ENCODE peak calls at places on chromosomes 3 and 15, in ten cellular contexts. H is GM23248, N is colonic mucosa, B is lung, Q is GM12878, G is BE2C, M is cardiac muscle cell, X is A549, A is Peyer's patch, R is fibroblast of lung. K is an unnamed sample.
A peak's percentile ranks its signal among the peaks of the same experiment; 100 is the strongest.

GRCh38 chr3:141233457-141234161 is 2.0 kb downstream of the PXYLP1 start:
- DNase-seq in Q (no peak), N (no peak), X (no peak), R (no peak), H (no peak), G (peak; percentile 62), M (no peak), B (no peak), A (no peak), K (no peak)

GRCh38 chr3:195895078-195895899 is 13.1 kb downstream of the TNK2 start:
- DNase-seq in X (peak; percentile 73), H (peak; percentile 79), G (peak; percentile 78), B (no peak), R (peak; percentile 25), M (peak; percentile 60), Q (no peak), N (peak; percentile 64), A (peak; percentile 78), K (no peak)

GRCh38 chr3:120681018-120681417 is 1.0 kb downstream of the HGD start:
- DNase-seq in G (no peak), R (no peak), H (no peak), B (no peak), A (no peak), Q (no peak), M (no peak), X (no peak), N (no peak), K (no peak)

GRCh38 chr3:143363276-143363675 is 243.7 kb downstream of the CHST2 start:
- DNase-seq in R (peak; percentile 25), M (no peak), B (no peak), X (no peak), H (no peak), G (no peak), Q (no peak), N (no peak), A (no peak), K (no peak)

GRCh38 chr15:75235760-75236729 is 22.1 kb upstream of the GOLGA6C start:
- DNase-seq in Q (no peak), N (no peak), A (no peak), X (no peak), G (no peak), B (no peak), M (no peak), R (no peak), H (no peak), K (no peak)

GRCh38 chr3:55570361-55570760 is 83.3 kb upstream of the WNT5A start:
- DNase-seq in N (no peak), Q (no peak), R (no peak), B (no peak), A (no peak), G (no peak), M (no peak), X (no peak), H (no peak), K (no peak)

GRCh38 chr3:167882057-167882667 is 146.6 kb downstream of the SERPINI1 start:
- DNase-seq in G (no peak), M (peak; percentile 59), R (peak; percentile 79), N (no peak), B (no peak), A (no peak), H (peak; percentile 77), X (peak; percentile 57), Q (no peak), K (no peak)

GRCh38 chr15:99732711-99733267 is 448 bp downstream of the LYSMD4 start:
- DNase-seq in N (peak; percentile 48), M (peak; percentile 40), Q (no peak), X (no peak), R (no peak), B (no peak), G (no peak), H (no peak), A (no peak), K (no peak)

GRCh38 chr3:107704477-107704876 is 181.7 kb downstream of the BBX start:
- DNase-seq in N (no peak), G (no peak), B (no peak), H (peak; percentile 58), A (no peak), R (peak; percentile 21), M (no peak), X (no peak), Q (no peak), K (no peak)

GRCh38 chr3:23004971-23005370 is 198.2 kb upstream of the UBE2E2 start:
- DNase-seq in R (peak; percentile 73), B (no peak), X (peak; percentile 61), G (no peak), M (no peak), N (no peak), A (no peak), Q (no peak), H (peak; percentile 82), K (no peak)

DNA sequence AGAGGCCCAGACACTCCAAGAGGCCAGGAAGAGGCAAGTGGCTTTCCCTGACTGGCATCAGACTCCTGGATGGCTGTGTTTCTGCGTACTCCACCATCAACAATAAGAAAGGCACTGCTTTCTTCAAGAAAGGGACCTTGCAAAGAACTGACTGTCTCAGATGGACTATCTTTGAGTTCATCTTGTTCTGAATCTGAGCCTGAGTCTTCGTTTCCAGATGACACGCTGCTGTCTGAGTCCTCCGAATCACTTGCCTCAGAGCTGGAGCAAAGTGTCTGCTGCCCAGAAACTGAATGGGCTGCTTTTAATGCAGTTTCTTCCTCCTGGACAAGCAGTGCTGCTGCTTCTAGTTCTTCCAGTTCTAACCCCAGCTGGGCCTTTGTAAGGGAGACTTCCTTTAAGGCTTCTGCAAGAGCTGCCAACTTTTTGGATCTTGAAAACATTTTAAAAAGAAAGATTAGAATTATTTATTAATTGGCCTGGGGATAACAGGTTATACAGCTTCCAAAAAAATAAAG is 97.8 kb downstream of the SHQ1 start:
- DNase-seq in G (no peak), X (no peak), Q (no peak), B (no peak), N (no peak), H (no peak), R (no peak), M (no peak), A (no peak), K (no peak)
- H3K4me1 ChIP-seq in G (no peaks in the 10 kb centered on the region), X (peaks cover 9% of the 10 kb centered on the region), Q (no peaks in the 10 kb centered on the region), B (no peaks in the 10 kb centered on the region), N (no peaks in the 10 kb centered on the region), H (no peaks in the 10 kb centered on the region), R (no peaks in the 10 kb centered on the region), M (peaks cover 11% of the 10 kb centered on the region), A (no peaks in the 10 kb centered on the region), K (no peaks in the 10 kb centered on the region)

DNA sequence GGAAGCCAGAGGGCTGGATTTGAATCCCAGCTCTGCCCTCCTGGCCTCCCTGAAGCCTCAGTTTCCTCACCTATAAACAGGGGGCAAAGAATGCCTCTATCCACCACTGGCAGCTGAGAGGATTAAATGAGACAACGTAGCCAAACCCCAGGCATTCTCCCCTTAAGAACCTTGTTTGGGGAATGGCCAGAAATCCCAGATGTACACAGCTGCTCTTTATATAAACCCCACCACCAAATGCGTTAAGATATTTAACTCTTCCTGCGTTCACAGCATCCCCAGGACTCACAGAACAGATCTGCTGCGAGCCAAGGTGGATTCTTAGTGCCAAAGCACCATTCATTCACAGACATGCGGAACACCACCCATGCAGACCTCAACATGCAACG is 5.3 kb downstream of the TLE3 start:
- DNase-seq in G (no peak), R (peak; percentile 88), M (no peak), B (no peak), A (no peak), H (no peak), X (no peak), Q (no peak), N (no peak), K (no peak)
- H3K4me1 ChIP-seq in G (peaks cover 35% of the 10 kb centered on the region), R (peaks cover 19% of the 10 kb centered on the region), M (peaks cover 37% of the 10 kb centered on the region), B (peaks cover 29% of the 10 kb centered on the region), A (peaks cover 8% of the 10 kb centered on the region), H (peaks cover 35% of the 10 kb centered on the region), X (peaks cover 10% of the 10 kb centered on the region), Q (peaks cover 15% of the 10 kb centered on the region), N (peaks cover 37% of the 10 kb centered on the region), K (peaks cover 69% of the 10 kb centered on the region)

DNA sequence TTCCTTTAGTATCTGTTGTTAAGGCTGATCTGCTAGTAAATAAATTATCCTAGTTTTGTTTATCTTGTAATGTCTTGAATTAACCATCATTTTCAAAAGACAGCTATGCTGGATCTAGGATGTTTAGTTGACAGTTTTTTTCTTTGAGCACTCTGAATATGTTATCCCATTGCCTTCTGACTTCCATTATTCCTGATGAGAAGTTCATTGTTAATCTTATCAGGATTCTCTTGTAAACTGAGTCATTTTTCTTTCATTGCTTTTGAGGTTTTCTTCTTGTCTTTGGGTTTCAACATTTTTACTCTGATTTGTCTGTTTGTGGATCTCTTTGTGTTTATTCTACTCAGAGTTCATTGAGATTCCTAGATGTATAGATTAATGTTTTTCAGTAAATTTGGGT is 157.7 kb downstream of the WNT7A start:
- DNase-seq in B (no peak), X (no peak), R (no peak), Q (no peak), G (no peak), A (no peak), M (no peak), N (no peak), H (no peak), K (no peak)
- H3K4me1 ChIP-seq in B (no peaks in the 10 kb centered on the region), X (no peaks in the 10 kb centered on the region), R (no peaks in the 10 kb centered on the region), Q (no peaks in the 10 kb centered on the region), G (no peaks in the 10 kb centered on the region), A (no peaks in the 10 kb centered on the region), M (no peaks in the 10 kb centered on the region), N (no peaks in the 10 kb centered on the region), H (no peaks in the 10 kb centered on the region), K (no peaks in the 10 kb centered on the region)

GRCh38 chr15:77983091-77983707 is 94.3 kb downstream of the TBC1D2B start:
- DNase-seq in H (no peak), Q (no peak), A (no peak), B (no peak), N (no peak), G (no peak), R (no peak), M (no peak), X (no peak), K (no peak)
- H3K4me1 ChIP-seq in H (no peaks in the 10 kb centered on the region), Q (no peaks in the 10 kb centered on the region), A (no peaks in the 10 kb centered on the region), B (no peaks in the 10 kb centered on the region), N (no peaks in the 10 kb centered on the region), G (peaks cover 10% of the 10 kb centered on the region), R (no peaks in the 10 kb centered on the region), M (no peaks in the 10 kb centered on the region), X (no peaks in the 10 kb centered on the region), K (no peaks in the 10 kb centered on the region)

GRCh38 chr3:44960387-44961026 is 15.5 kb downstream of the ZDHHC3 start:
- DNase-seq in B (no peak), H (peak; percentile 46), X (no peak), A (no peak), G (no peak), N (no peak), Q (no peak), M (no peak), R (peak; percentile 18), K (no peak)
- H3K4me1 ChIP-seq in B (peaks cover 14% of the 10 kb centered on the region), H (no peaks in the 10 kb centered on the region), X (no peaks in the 10 kb centered on the region), A (no peaks in the 10 kb centered on the region), G (no peaks in the 10 kb centered on the region), N (no peaks in the 10 kb centered on the region), Q (peaks cover 16% of the 10 kb centered on the region), M (peaks cover 9% of the 10 kb centered on the region), R (peaks cover 5% of the 10 kb centered on the region), K (no peaks in the 10 kb centered on the region)